ENCODE peak calls at places on chromosomes 16 and 17, in ten cellular contexts. J is GM03348; S is Right ventricle myocardium superior; K is LNCaP clone FGC; C is uterus; Z is fibroblast of lung; X is HuH-7.5; F is NCI-H345; V is CD8-positive, alpha-beta T cell; Q is NCI-H1417. H is an unnamed sample.

GRCh38 chr17:4632583-4632923 is 8.9 kb downstream of the ALOX15 start:
- DNase-seq in F (no peak), V (no peak), K (no peak), C (no peak), J (no peak), S (no peak), Q (no peak), Z (no peak), X (no peak), H (no peak)

GRCh38 chr17:63647065-63647725 is 25.0 kb downstream of the MAP3K3 start:
- DNase-seq in Z (no peak), C (no peak), F (no peak), X (no peak), Q (no peak), K (no peak), S (no peak), J (peak; percentile 48), V (no peak), H (no peak)

GRCh38 chr17:78798695-78799559 is 16.9 kb upstream of the CYTH1 start:
- DNase-seq in C (no peak), K (no peak), J (no peak), S (peak; percentile 38), X (peak; percentile 49), F (peak; percentile 31), Z (peak; percentile 32), Q (peak; percentile 31), V (no peak), H (peak; percentile 80)

GRCh38 chr16:14373901-14374300 is 256.2 kb downstream of the PARN start:
- DNase-seq in F (no peak), X (no peak), J (no peak), K (no peak), Z (no peak), V (no peak), S (no peak), C (no peak), Q (no peak), H (no peak)

GRCh38 chr16:68835970-68836369 is 7.4 kb upstream of the TANGO6 start:
- DNase-seq in F (no peak), S (no peak), J (no peak), Z (no peak), V (no peak), X (no peak), Q (no peak), K (no peak), C (no peak), H (no peak)

GRCh38 chr17:70869402-70870085 is 700.2 kb downstream of the KCNJ2 start:
- DNase-seq in Q (peak; percentile 50), K (no peak), S (no peak), Z (no peak), F (no peak), X (no peak), V (no peak), C (no peak), J (no peak), H (no peak)

GRCh38 chr16:4800290-4801041 is 2.0 kb downstream of the ROGDI start:
- DNase-seq in F (no peak), V (no peak), Z (no peak), S (peak; percentile 80), C (no peak), Q (peak; percentile 9), K (peak; percentile 64), J (no peak), X (no peak), H (peak; percentile 96)

GRCh38 chr17:9470171-9470570 is 105.4 kb downstream of the STX8 start:
- DNase-seq in S (no peak), F (no peak), Z (no peak), V (no peak), J (peak; percentile 43), C (no peak), X (no peak), Q (no peak), K (no peak), H (peak; percentile 5)

GRCh38 chr16:9378876-9379275 is 287.4 kb downstream of the HAPSTR1 start:
- DNase-seq in K (no peak), V (no peak), Q (no peak), F (no peak), C (no peak), Z (no peak), X (no peak), S (no peak), J (no peak), H (no peak)

GRCh38 chr16:9134306-9134705 is 42.9 kb downstream of the HAPSTR1 start:
- DNase-seq in S (no peak), K (no peak), Z (no peak), F (no peak), Q (no peak), V (no peak), C (no peak), J (no peak), X (no peak), H (no peak)

GRCh38 chr17:79019631-79020584 is 4.1 kb upstream of the C1QTNF1 start:
- DNase-seq in C (peak; percentile 56), Q (peak; percentile 83), F (peak; percentile 69), J (peak; percentile 78), K (no peak), S (peak; percentile 81), V (peak; percentile 66), X (no peak), Z (peak; percentile 86), H (peak; percentile 75)

GRCh38 chr17:46772879-46773620 is 45.4 kb downstream of the WNT3 start:
- DNase-seq in J (no peak), Q (no peak), V (no peak), K (no peak), X (no peak), F (no peak), Z (no peak), S (no peak), C (no peak), H (no peak)